ENCODE peak calls at places on chromosomes 3 and 15, in ten cellular contexts. B, J, Q, H, V, K, A, R, F and S are unnamed samples.

GRCh38 chr3:99134996-99135395 is 233.5 kb upstream of the DCBLD2 start:
- DNase-seq in B (no peak), J (no peak), Q (no peak), H (no peak), V (no peak), K (no peak), A (no peak), R (no peak), F (no peak), S (no peak)

GRCh38 chr15:96270581-96271172 is 59.8 kb upstream of the NR2F2 start:
- DNase-seq in B (no peak), J (no peak), Q (peak), H (no peak), V (peak), K (peak), A (no peak), R (peak), F (peak), S (peak)

GRCh38 chr3:178505832-178506231 is 30.4 kb upstream of the KCNMB2 start:
- DNase-seq in B (no peak), J (no peak), Q (no peak), H (no peak), V (no peak), K (no peak), A (no peak), R (no peak), F (no peak), S (no peak)

GRCh38 chr3:61264281-61264680 is 13.0 kb upstream of the FHIT start:
- DNase-seq in B (no peak), J (no peak), Q (no peak), H (no peak), V (no peak), K (no peak), A (no peak), R (no peak), F (no peak), S (no peak)

GRCh38 chr15:47688573-47689086 is 28.7 kb upstream of the SEMA6D start:
- DNase-seq in B (no peak), J (no peak), Q (no peak), H (peak), V (peak), K (peak), A (no peak), R (peak), F (peak), S (no peak)

GRCh38 chr3:142819214-142819613 is 69.7 kb downstream of the PCOLCE2 start:
- DNase-seq in B (no peak), J (no peak), Q (no peak), H (no peak), V (no peak), K (no peak), A (no peak), R (no peak), F (no peak), S (no peak)

GRCh38 chr3:62084558-62084957 is 288.8 kb downstream of the FEZF2 start:
- DNase-seq in B (no peak), J (no peak), Q (no peak), H (no peak), V (no peak), K (no peak), A (no peak), R (no peak), F (no peak), S (no peak)

GRCh38 chr3:10419637-10420232 is 85.7 kb downstream of the ATP2B2 start:
- DNase-seq in B (no peak), J (peak), Q (no peak), H (no peak), V (no peak), K (no peak), A (no peak), R (peak), F (no peak), S (no peak)

GRCh38 chr3:56864090-56864489 is 62.3 kb upstream of the ARHGEF3 start:
- DNase-seq in B (no peak), J (no peak), Q (no peak), H (no peak), V (no peak), K (no peak), A (no peak), R (no peak), F (no peak), S (no peak)

GRCh38 chr3:115475178-115476041 is 147.9 kb upstream of the GAP43 start:
- DNase-seq in B (no peak), J (no peak), Q (no peak), H (no peak), V (no peak), K (no peak), A (no peak), R (no peak), F (no peak), S (no peak)

GRCh38 chr3:22887664-22888291 is 315.3 kb upstream of the UBE2E2 start:
- DNase-seq in B (peak), J (no peak), Q (no peak), H (no peak), V (peak), K (peak), A (no peak), R (peak), F (peak), S (peak)

GRCh38 chr3:69080233-69080644 is at the start of gene UBA3:
- DNase-seq in B (peak), J (peak), Q (peak), H (no peak), V (peak), K (peak), A (peak), R (peak), F (peak), S (peak)

GRCh38 chr15:61715082-61715481 is 345.2 kb downstream of the VPS13C start:
- DNase-seq in B (no peak), J (no peak), Q (peak), H (no peak), V (no peak), K (no peak), A (no peak), R (peak), F (peak), S (no peak)

GRCh38 chr3:177306252-177306651 is 109.0 kb upstream of the TBL1XR1 start:
- DNase-seq in B (no peak), J (no peak), Q (no peak), H (no peak), V (peak), K (peak), A (no peak), R (peak), F (peak), S (peak)

GRCh38 chr3:110579841-110580550 is 491.6 kb upstream of the NECTIN3 start:
- DNase-seq in B (no peak), J (no peak), Q (no peak), H (no peak), V (peak), K (peak), A (no peak), R (peak), F (peak), S (no peak)

GRCh38 chr3:131338948-131339640 is 42.5 kb upstream of the NUDT16 start:
- DNase-seq in B (no peak), J (no peak), Q (no peak), H (no peak), V (no peak), K (no peak), A (no peak), R (no peak), F (peak), S (no peak)

GRCh38 chr15:98684441-98684840 is 36.1 kb downstream of the IGF1R start:
- DNase-seq in B (no peak), J (no peak), Q (no peak), H (peak), V (peak), K (peak), A (no peak), R (peak), F (peak), S (peak)

GRCh38 chr3:4350789-4351163 is 47.6 kb downstream of the SETMAR start:
- DNase-seq in B (peak), J (peak), Q (no peak), H (no peak), V (peak), K (peak), A (peak), R (peak), F (peak), S (peak)

GRCh38 chr15:57235865-57236264 is 140.4 kb upstream of the CGNL1 start:
- DNase-seq in B (no peak), J (no peak), Q (no peak), H (no peak), V (peak), K (peak), A (no peak), R (peak), F (peak), S (no peak)

GRCh38 chr15:85421116-85421925 is 40.9 kb downstream of the AKAP13 start:
- DNase-seq in B (no peak), J (no peak), Q (no peak), H (no peak), V (peak), K (peak), A (no peak), R (peak), F (no peak), S (no peak)

GRCh38 chr3:146468234-146468931 is 978 bp downstream of the PLSCR2 start:
- DNase-seq in B (peak), J (no peak), Q (no peak), H (no peak), V (peak), K (peak), A (no peak), R (peak), F (peak), S (no peak)

GRCh38 chr3:17938313-17938712 is 195.9 kb upstream of the TBC1D5 start:
- DNase-seq in B (no peak), J (no peak), Q (no peak), H (no peak), V (no peak), K (no peak), A (no peak), R (no peak), F (no peak), S (no peak)

GRCh38 chr15:49927462-49927861 is 191.6 kb downstream of the ATP8B4 start:
- DNase-seq in B (no peak), J (no peak), Q (no peak), H (peak), V (peak), K (peak), A (no peak), R (peak), F (peak), S (no peak)

GRCh38 chr3:52682016-52682415 is 3.7 kb downstream of the PBRM1 start:
- DNase-seq in B (no peak), J (peak), Q (no peak), H (no peak), V (peak), K (peak), A (peak), R (peak), F (peak), S (peak)

GRCh38 chr3:116059421-116060096 is 385.7 kb downstream of the LSAMP start:
- DNase-seq in B (no peak), J (peak), Q (no peak), H (peak), V (peak), K (peak), A (no peak), R (peak), F (peak), S (peak)

GRCh38 chr15:87362531-87362930 is 894.0 kb downstream of the NTRK3 start:
- DNase-seq in B (no peak), J (no peak), Q (no peak), H (no peak), V (no peak), K (no peak), A (no peak), R (no peak), F (no peak), S (no peak)

GRCh38 chr3:18046131-18046530 is 303.7 kb upstream of the TBC1D5 start:
- DNase-seq in B (no peak), J (no peak), Q (no peak), H (peak), V (no peak), K (no peak), A (no peak), R (no peak), F (peak), S (no peak)

GRCh38 chr3:171654809-171655208 is 155.5 kb downstream of the PLD1 start:
- DNase-seq in B (peak), J (no peak), Q (no peak), H (no peak), V (peak), K (peak), A (peak), R (peak), F (peak), S (peak)

GRCh38 chr3:97510795-97511194 is 253.8 kb upstream of the ARL6 start:
- DNase-seq in B (peak), J (no peak), Q (no peak), H (no peak), V (no peak), K (no peak), A (no peak), R (no peak), F (no peak), S (no peak)

GRCh38 chr3:46059432-46059831 is 32.1 kb upstream of the XCR1 start:
- DNase-seq in B (no peak), J (no peak), Q (no peak), H (no peak), V (no peak), K (no peak), A (no peak), R (no peak), F (no peak), S (no peak)

GRCh38 chr3:177345049-177345972 is 148.0 kb upstream of the TBL1XR1 start:
- DNase-seq in B (peak), J (peak), Q (peak), H (peak), V (peak), K (peak), A (peak), R (peak), F (peak), S (peak)

GRCh38 chr15:59997070-59997701 is 6.9 kb upstream of the FOXB1 start:
- DNase-seq in B (no peak), J (peak), Q (no peak), H (no peak), V (no peak), K (no peak), A (no peak), R (no peak), F (no peak), S (no peak)

GRCh38 chr3:52498134-52499054 is 3.3 kb downstream of the STAB1 start:
- DNase-seq in B (peak), J (peak), Q (no peak), H (peak), V (peak), K (peak), A (peak), R (peak), F (peak), S (peak)

GRCh38 chr15:67784057-67784781 is 41.1 kb upstream of the SKOR1 start:
- DNase-seq in B (no peak), J (no peak), Q (peak), H (no peak), V (no peak), K (no peak), A (no peak), R (no peak), F (no peak), S (no peak)

GRCh38 chr15:91263632-91264477 is 163.8 kb downstream of the SV2B start:
- DNase-seq in B (no peak), J (no peak), Q (peak), H (no peak), V (peak), K (no peak), A (peak), R (no peak), F (peak), S (peak)

GRCh38 chr3:40532252-40532651 is 7.5 kb downstream of the ZNF621 start:
- DNase-seq in B (no peak), J (no peak), Q (no peak), H (no peak), V (no peak), K (no peak), A (no peak), R (no peak), F (peak), S (no peak)
- H3K4me3 ChIP-seq in B (no peak), J (no peak), Q (no peak), H (no peak), V (no peak), K (no peak), A (no peak), R (no peak), F (no peak), S (no peak)

GRCh38 chr3:14144423-14145075 is 19.7 kb downstream of the TMEM43 start:
- DNase-seq in B (peak), J (peak), Q (no peak), H (peak), V (peak), K (peak), A (peak), R (peak), F (peak), S (peak)

GRCh38 chr3:14142567-14143270 is 17.9 kb downstream of the TMEM43 start:
- DNase-seq in B (no peak), J (no peak), Q (no peak), H (no peak), V (no peak), K (no peak), A (no peak), R (no peak), F (no peak), S (no peak)

GRCh38 chr3:14141602-14142315 is 16.9 kb downstream of the TMEM43 start:
- DNase-seq in B (no peak), J (no peak), Q (no peak), H (no peak), V (no peak), K (no peak), A (no peak), R (no peak), F (no peak), S (no peak)

GRCh38 chr3:14143826-14144225 is 19.0 kb downstream of the TMEM43 start:
- DNase-seq in B (no peak), J (no peak), Q (no peak), H (peak), V (peak), K (peak), A (peak), R (peak), F (peak), S (peak)

DNA sequence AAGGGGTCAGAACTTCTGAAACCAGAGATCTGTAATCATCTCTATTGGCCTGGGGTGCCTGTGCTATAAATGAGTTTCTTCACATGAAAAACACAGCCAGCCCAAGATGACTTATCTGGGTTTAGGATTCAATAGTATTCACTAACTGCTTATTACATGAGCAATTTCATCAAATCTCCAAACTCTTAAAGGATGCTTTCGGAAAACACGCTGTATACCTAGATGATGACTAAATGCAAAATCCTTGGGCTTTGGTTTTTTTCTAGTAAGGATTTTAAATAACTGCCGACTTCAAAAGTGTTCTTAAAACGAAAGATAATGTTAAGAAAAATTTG is 18.4 kb downstream of the TMEM43 start:
- DNase-seq in B (no peak), J (no peak), Q (no peak), H (peak), V (peak), K (peak), A (no peak), R (no peak), F (peak), S (no peak)
- H3K4me3 ChIP-seq in B (no peak), J (no peak), Q (no peak), H (no peak), V (no peak), K (no peak), A (no peak), R (no peak), F (no peak), S (no peak)

DNA sequence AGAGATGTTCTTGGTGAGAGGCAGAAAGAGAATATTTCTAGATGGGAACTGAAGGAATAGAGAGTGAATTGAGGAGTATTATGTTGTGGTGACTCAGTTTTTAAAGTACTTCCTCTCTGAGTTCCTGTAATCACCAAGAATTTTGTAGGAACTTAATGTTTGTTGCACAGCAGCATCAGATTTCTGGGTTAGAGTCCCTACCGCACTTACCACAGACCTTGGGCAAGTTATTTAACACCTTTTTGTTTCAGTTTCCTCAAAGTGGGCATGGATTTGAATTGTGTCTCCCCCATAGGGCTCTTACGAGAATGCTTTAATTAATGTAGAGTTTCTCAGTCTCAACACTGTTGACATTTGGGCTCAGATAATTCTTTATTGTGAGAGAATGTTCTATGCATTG is 22.3 kb upstream of the SCAANT1 start:
- DNase-seq in B (no peak), J (no peak), Q (no peak), H (no peak), V (no peak), K (no peak), A (no peak), R (no peak), F (no peak), S (no peak)
- H3K4me3 ChIP-seq in B (no peak), J (no peak), Q (no peak), H (no peak), V (no peak), K (no peak), A (no peak), R (no peak), F (no peak), S (no peak)

GRCh38 chr3:169149349-169149890 is 514.1 kb downstream of the MECOM start:
- DNase-seq in B (peak), J (peak), Q (no peak), H (no peak), V (peak), K (peak), A (peak), R (peak), F (peak), S (peak)
- H3K4me3 ChIP-seq in B (peak), J (peak), Q (peak), H (peak), V (peak), K (peak), A (no peak), R (peak), F (peak), S (peak)